ENCODE peak calls at places on chromosomes 12 and 14, in ten cellular contexts. J is stomach; V is mammary epithelial cell; A is tibial nerve; D is IMR-90; P is psoas muscle; Q is heart left ventricle; H is H9; X is H1; W is effector memory CD4-positive, alpha-beta T cell. Z is an unnamed sample.
A peak's percentile ranks its signal among the peaks of the same experiment; 100 is the strongest.

GRCh38 chr12:124423683-124424515 is 129.0 kb downstream of the RFLNA start:
- DNase-seq in Q (no peak), D (no peak), H (no peak), P (no peak), X (no peak), A (no peak), W (no peak), J (no peak), V (no peak), Z (no peak)

GRCh38 chr12:91057771-91058170 is at the start of gene KERA:
- DNase-seq in H (no peak), X (no peak), W (no peak), V (no peak), P (no peak), D (no peak), J (no peak), Q (no peak), A (no peak), Z (no peak)

GRCh38 chr14:58513272-58513671 is 85.8 kb downstream of the KIAA0586 start:
- DNase-seq in V (no peak), J (no peak), D (no peak), Q (no peak), H (no peak), X (no peak), W (no peak), P (no peak), A (no peak), Z (no peak)

GRCh38 chr12:3677609-3678008 is 75.3 kb downstream of the CRACR2A start:
- DNase-seq in W (no peak), H (no peak), X (peak; percentile 42), V (no peak), Q (no peak), A (no peak), J (no peak), P (no peak), D (no peak), Z (no peak)

GRCh38 chr12:123912415-123913385 is 59.9 kb downstream of the CCDC92 start:
- DNase-seq in Q (no peak), D (no peak), W (no peak), P (peak; percentile 24), X (no peak), J (no peak), A (no peak), V (no peak), H (no peak), Z (no peak)

GRCh38 chr12:113622410-113622809 is 150.7 kb upstream of the LHX5 start:
- DNase-seq in P (no peak), H (no peak), W (no peak), D (no peak), A (no peak), J (no peak), V (no peak), X (no peak), Q (no peak), Z (no peak)

GRCh38 chr14:67934087-67934486 is 114.5 kb downstream of the RAD51B start:
- DNase-seq in V (peak; percentile 68), P (no peak), W (no peak), J (no peak), X (no peak), A (no peak), H (peak; percentile 74), Q (no peak), D (peak; percentile 85), Z (peak; percentile 79)

GRCh38 chr12:45192041-45192695 is 23.7 kb upstream of the ANO6 start:
- DNase-seq in X (no peak), W (no peak), D (peak; percentile 73), Q (no peak), H (no peak), J (no peak), P (no peak), V (peak; percentile 57), A (no peak), Z (no peak)

GRCh38 chr12:131869871-131870418 is 24.5 kb upstream of the ULK1 start:
- DNase-seq in W (no peak), Q (no peak), V (peak; percentile 60), J (no peak), H (no peak), P (no peak), D (peak; percentile 62), X (no peak), A (no peak), Z (no peak)

GRCh38 chr12:105041186-105041585 is 43.1 kb downstream of the ALDH1L2 start:
- DNase-seq in Q (no peak), H (no peak), W (no peak), J (no peak), V (no peak), D (no peak), A (no peak), X (no peak), P (no peak), Z (no peak)

GRCh38 chr12:57816855-57817151 is 1.7 kb downstream of the AVIL start:
- DNase-seq in A (no peak), P (peak; percentile 69), H (no peak), W (no peak), Q (peak; percentile 81), J (no peak), X (no peak), V (no peak), D (no peak), Z (no peak)

GRCh38 chr12:96053476-96054261 is 18.3 kb upstream of the LTA4H start:
- DNase-seq in V (no peak), D (no peak), H (no peak), P (no peak), J (no peak), A (no peak), X (no peak), W (no peak), Q (no peak), Z (no peak)

GRCh38 chr12:30850684-30851083 is 75.9 kb upstream of the TSPAN11 start:
- DNase-seq in Q (no peak), P (no peak), A (no peak), V (no peak), H (peak; percentile 96), W (no peak), D (no peak), J (no peak), X (no peak), Z (no peak)

DNA sequence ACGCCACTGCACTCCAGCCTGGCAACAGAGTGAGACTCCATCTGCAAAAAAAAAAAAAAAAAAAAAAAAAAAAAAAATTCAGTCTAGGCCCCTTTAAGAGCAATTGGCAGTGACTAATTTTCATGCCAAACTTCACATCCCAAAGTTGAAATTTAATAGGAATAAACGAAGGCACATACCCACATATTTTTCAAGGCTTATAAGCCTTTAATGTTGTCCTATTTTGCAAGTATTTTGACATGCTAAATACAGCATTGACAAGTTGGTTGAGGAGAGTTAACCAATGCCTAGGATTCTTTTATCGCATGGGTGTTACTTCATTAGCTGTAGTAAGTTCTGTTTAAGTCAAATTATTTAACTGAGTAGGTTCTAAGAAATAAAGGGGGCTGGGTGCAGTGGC is 23.5 kb upstream of the HIP1R start:
- DNase-seq in V (no peak), W (no peak), H (no peak), A (no peak), X (no peak), J (no peak), D (no peak), P (no peak), Q (no peak), Z (no peak)
- H3K9me3 ChIP-seq in V (peaks cover 13% of the 10 kb centered on the region), W (no peaks in the 10 kb centered on the region), H (no peaks in the 10 kb centered on the region), A (no peaks in the 10 kb centered on the region), X (no peaks in the 10 kb centered on the region), J (no peaks in the 10 kb centered on the region), D (peaks cover 2% of the 10 kb centered on the region), P (no peaks in the 10 kb centered on the region), Q (no peaks in the 10 kb centered on the region), Z (no peaks in the 10 kb centered on the region)

GRCh38 chr14:69500096-69500495 is 15.6 kb downstream of the PLEKHD1 start:
- DNase-seq in P (no peak), J (no peak), A (no peak), V (no peak), X (no peak), W (no peak), Q (no peak), H (no peak), D (no peak), Z (no peak)
- H3K27ac ChIP-seq in P (no peak overlapping the region), J (no peak overlapping the region), A (no peak overlapping the region), V (no peak overlapping the region), X (no peak overlapping the region), W (no peak overlapping the region), Q (no peak overlapping the region), H (no peak overlapping the region), D (no peak overlapping the region), Z (no peak overlapping the region)

DNA sequence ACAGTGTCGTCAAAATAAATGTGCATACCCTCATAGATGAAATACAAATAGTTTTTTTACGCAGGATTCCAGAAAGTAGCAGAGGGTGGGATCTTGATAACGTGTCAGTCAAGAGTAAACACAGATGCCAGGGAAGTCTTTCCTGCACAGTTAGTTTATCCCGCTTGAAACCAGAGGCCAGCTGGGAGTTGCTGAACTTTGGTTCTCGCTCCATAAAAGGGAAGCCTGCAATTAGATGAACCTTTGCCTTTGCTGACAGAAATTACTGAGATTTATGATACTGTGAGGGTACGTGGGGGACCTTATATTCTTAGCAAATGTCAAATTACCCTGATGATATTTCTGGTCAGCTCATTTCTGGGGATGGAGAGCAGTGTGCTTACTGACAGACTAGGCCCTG is 18.9 kb downstream of the FAR2 start:
- DNase-seq in W (no peak), P (no peak), X (no peak), Q (no peak), H (no peak), V (no peak), J (no peak), A (no peak), D (no peak), Z (no peak)
- H3K9me3 ChIP-seq in W (no peaks in the 10 kb centered on the region), P (no peaks in the 10 kb centered on the region), X (peaks cover 12% of the 10 kb centered on the region), Q (no peaks in the 10 kb centered on the region), H (no peaks in the 10 kb centered on the region), V (no peaks in the 10 kb centered on the region), J (no peaks in the 10 kb centered on the region), A (no peaks in the 10 kb centered on the region), D (peaks cover 8% of the 10 kb centered on the region), Z (no peaks in the 10 kb centered on the region)

DNA sequence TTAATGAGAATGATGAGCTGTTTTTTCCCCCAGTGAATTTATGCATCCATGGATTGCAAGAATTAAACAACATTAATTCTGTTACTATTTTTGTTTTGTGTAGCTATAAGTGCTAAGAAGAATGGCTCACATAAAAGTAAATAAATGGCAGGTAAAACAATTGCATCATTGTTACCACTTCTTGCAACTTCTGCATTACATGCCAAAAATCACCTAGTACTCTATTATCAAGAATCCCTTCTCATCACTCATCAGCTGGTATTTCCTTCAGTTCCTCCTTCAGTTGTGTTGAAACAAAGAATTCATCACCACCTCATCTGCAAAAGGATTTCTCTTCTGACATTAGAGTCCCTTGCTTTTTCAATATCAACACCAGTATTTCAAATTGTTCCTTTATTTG is 773 bp downstream of the A2M start:
- DNase-seq in W (no peak), H (no peak), Q (no peak), J (no peak), P (no peak), D (no peak), X (no peak), V (peak; percentile 46), A (no peak), Z (no peak)
- H3K27ac ChIP-seq in W (no peak overlapping the region), H (no peak overlapping the region), Q (peak overlapping the region; percentile 84), J (peak overlapping the region; percentile 77), P (peak overlapping the region; percentile 71), D (no peak overlapping the region), X (no peak overlapping the region), V (no peak overlapping the region), A (peak overlapping the region; percentile 72), Z (no peak overlapping the region)

DNA sequence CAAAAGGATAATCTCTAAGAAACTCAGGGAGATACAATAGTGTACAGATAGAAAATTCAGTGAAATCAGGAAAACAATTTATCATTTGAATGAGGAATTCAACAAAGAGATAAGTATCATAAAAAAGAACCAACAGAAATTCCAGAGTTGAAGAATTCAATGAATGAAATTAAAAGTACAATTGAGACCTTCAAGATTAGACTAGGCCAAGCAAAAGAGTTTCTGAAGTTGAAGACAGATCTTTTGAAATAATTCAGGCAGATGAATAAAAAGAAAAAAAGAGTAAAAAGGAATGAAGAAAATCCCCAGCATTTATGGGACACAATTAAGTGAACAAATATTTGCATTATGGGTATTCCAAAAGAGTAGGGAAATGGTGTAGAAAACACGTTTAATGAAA is 412.6 kb downstream of the TMEM121 start:
- DNase-seq in A (no peak), D (no peak), J (no peak), P (no peak), W (no peak), Q (no peak), X (no peak), H (no peak), V (no peak), Z (no peak)
- H3K9me3 ChIP-seq in A (peaks cover 12% of the 10 kb centered on the region), D (peaks cover 42% of the 10 kb centered on the region), J (peaks cover 3% of the 10 kb centered on the region), P (peaks cover 7% of the 10 kb centered on the region), W (peaks cover 3% of the 10 kb centered on the region), Q (peaks cover 41% of the 10 kb centered on the region), X (peaks cover 86% of the 10 kb centered on the region), H (peaks cover 100% of the 10 kb centered on the region), V (peaks cover 25% of the 10 kb centered on the region), Z (peaks cover 38% of the 10 kb centered on the region)

Z was measured in iPS DF 6.9.